ENCODE peak calls at places on chromosome 12, in four cellular contexts. X, W, Q and M are unnamed samples.

GRCh38 chr12:52608826-52609630 is 7.8 kb upstream of the KRT72 start:
- DNase-seq in X (no peak), W (no peak), Q (no peak), M (no peak)

GRCh38 chr12:51460519-51460918 is 35.9 kb downstream of the SLC4A8 start:
- DNase-seq in X (no peak), W (no peak), Q (no peak), M (no peak)

GRCh38 chr12:99122496-99122895 is 477.4 kb downstream of the APAF1 start:
- DNase-seq in X (no peak), W (no peak), Q (no peak), M (no peak)

GRCh38 chr12:56836317-56836716 is 73.2 kb downstream of the HSD17B6 start:
- DNase-seq in X (no peak), W (no peak), Q (no peak), M (no peak)

GRCh38 chr12:34599530-34600513 is 577.5 kb downstream of the ALG10 start:
- DNase-seq in X (no peak), W (peak), Q (no peak), M (no peak)

GRCh38 chr12:55658212-55658611 is 21.5 kb downstream of the OR10P1 start:
- DNase-seq in X (no peak), W (no peak), Q (no peak), M (no peak)

GRCh38 chr12:57208946-57209282 is 7.7 kb upstream of the NXPH4 start:
- DNase-seq in X (no peak), W (no peak), Q (no peak), M (no peak)

GRCh38 chr12:111598637-111599458 is at the start of gene ATXN2:
- DNase-seq in X (peak), W (peak), Q (peak), M (no peak)

GRCh38 chr12:38527631-38528030 is 211.1 kb downstream of the ALG10B start:
- DNase-seq in X (no peak), W (no peak), Q (no peak), M (no peak)

GRCh38 chr12:128971802-128972201 is 118.5 kb downstream of the GLT1D1 start:
- DNase-seq in X (no peak), W (no peak), Q (no peak), M (no peak)
- TF ChIP-seq USF1 in X (no peak), W (no peak), Q (no peak), M (no peak)

DNA sequence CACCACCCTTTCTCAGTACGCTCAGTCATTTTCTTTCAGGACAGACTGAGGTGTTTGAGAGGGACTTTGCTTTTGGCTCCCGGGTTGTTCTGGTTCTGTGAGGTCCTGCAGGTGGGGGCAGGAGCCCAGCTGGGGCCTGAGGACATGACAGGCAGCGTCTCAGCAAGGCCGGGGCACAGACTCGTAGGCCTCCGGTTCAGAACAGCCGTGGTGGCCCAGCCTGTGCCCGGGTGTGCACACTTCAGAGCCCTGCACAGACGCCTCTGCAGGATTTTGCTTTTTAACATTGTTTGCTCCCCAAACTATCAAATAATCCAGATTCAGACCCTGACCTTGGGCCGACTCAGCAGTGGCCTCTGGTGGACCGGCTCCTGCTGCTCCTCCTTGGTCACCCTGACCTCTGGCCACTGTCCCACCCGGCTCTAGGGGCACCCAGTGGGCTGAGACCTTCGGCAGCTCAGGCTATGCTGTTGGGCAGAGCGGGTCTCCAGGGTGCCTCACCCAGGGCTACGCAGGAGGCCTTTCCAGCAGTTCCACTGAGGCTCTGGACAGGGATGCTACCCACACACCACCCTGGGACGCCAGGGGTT is 65.2 kb downstream of the ADGRD1 start:
- DNase-seq in X (no peak), W (no peak), Q (no peak), M (no peak)
- TF ChIP-seq USF1 in X (no peak), W (no peak), Q (no peak), M (no peak)

DNA sequence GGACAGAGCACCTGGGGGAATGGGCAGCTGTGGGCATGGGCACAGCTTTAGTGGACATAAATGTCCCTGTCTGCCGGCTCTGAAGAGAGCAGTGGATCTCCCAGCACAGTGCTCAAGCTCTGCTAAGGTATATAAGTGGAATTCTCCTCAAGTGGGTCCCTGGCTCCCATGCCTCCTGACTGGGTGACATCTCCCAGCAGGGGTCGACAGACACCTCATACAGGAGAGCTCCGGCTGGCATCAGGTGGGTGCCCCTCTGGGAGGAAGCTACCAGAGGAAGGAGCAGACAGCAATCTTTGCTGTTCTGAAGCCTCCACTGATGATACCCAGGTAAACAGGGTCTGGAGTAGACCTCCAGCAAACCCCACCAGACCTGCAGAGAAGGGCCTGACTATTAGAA is 25.0 kb upstream of the NUAK1 start:
- DNase-seq in X (no peak), W (no peak), Q (no peak), M (no peak)
- TF ChIP-seq USF1 in X (no peak), W (no peak), Q (no peak), M (no peak)

GRCh38 chr12:89019439-89020120 is 332.7 kb downstream of the DUSP6 start:
- DNase-seq in X (peak), W (peak), Q (peak), M (peak)
- TF ChIP-seq USF1 in X (no peak), W (no peak), Q (no peak), M (no peak)

GRCh38 chr12:94725375-94726168 is 75.2 kb upstream of the TMCC3 start:
- DNase-seq in X (peak), W (no peak), Q (peak), M (no peak)
- TF ChIP-seq USF1 in X (no peak), W (no peak), Q (no peak), M (no peak)